ENCODE peak calls at places on chromosomes 16 and 17, in six cellular contexts. W, E, N, J, C and G are unnamed samples.

GRCh38 chr17:61219460-61219859 is 180.2 kb upstream of the TBX2 start:
- DNase-seq in C (no peak), N (no peak), J (no peak), W (no peak), E (no peak), G (no peak)

GRCh38 chr17:82884923-82885322 is 45.1 kb upstream of the ZNF750 start:
- DNase-seq in C (no peak), N (no peak), W (no peak), J (no peak), E (no peak), G (no peak)

GRCh38 chr16:74053310-74053709 is 243.3 kb upstream of the PSMD7 start:
- DNase-seq in E (no peak), N (no peak), J (no peak), W (no peak), C (no peak), G (no peak)

GRCh38 chr17:47281246-47281645 is 27.6 kb downstream of the ITGB3 start:
- DNase-seq in E (no peak), C (no peak), J (no peak), W (no peak), N (no peak), G (no peak)

GRCh38 chr17:73690581-73691135 is 46.4 kb upstream of the SDK2 start:
- DNase-seq in E (no peak), N (no peak), W (no peak), J (no peak), C (no peak), G (no peak)

GRCh38 chr16:86510465-86511261 is at the start of gene FOXF1:
- DNase-seq in E (peak; percentile 87), N (no peak), C (no peak), W (no peak), J (no peak), G (no peak)

GRCh38 chr17:29617125-29617480 is 5.6 kb downstream of the CORO6 start:
- DNase-seq in W (no peak), N (peak; percentile 91), E (no peak), C (no peak), J (no peak), G (peak; percentile 86)

GRCh38 chr16:83717814-83718213 is 90.0 kb upstream of the HSBP1 start:
- DNase-seq in N (no peak), E (peak; percentile 63), W (no peak), C (no peak), J (no peak), G (no peak)

GRCh38 chr16:11755022-11755760 is 12.5 kb upstream of the TXNDC11 start:
- DNase-seq in J (no peak), W (no peak), C (no peak), N (no peak), E (no peak), G (no peak)

GRCh38 chr17:44331249-44331760 is 6.7 kb upstream of the SLC25A39 start:
- DNase-seq in W (peak; percentile 56), N (peak; percentile 57), C (no peak), E (peak; percentile 72), J (no peak), G (peak; percentile 82)

GRCh38 chr17:81114694-81115093 is 50.6 kb upstream of the PVALEF start:
- DNase-seq in N (no peak), E (no peak), W (no peak), J (no peak), C (no peak), G (no peak)

GRCh38 chr17:37640016-37640415 is 3.2 kb downstream of the DDX52 start:
- DNase-seq in J (no peak), W (no peak), C (no peak), N (no peak), E (no peak), G (no peak)

GRCh38 chr16:10682604-10683003 is 12.1 kb downstream of the TEKT5 start:
- DNase-seq in J (no peak), E (no peak), C (no peak), W (no peak), N (no peak), G (no peak)

GRCh38 chr16:68900009-68900408 is 56.7 kb downstream of the TANGO6 start:
- DNase-seq in E (no peak), C (no peak), W (no peak), N (no peak), J (no peak), G (no peak)

GRCh38 chr17:40092581-40092980 is 7.8 kb downstream of the NR1D1 start:
- DNase-seq in C (no peak), J (no peak), W (no peak), N (no peak), E (no peak), G (no peak)

GRCh38 chr17:27323538-27324212 is 29.8 kb downstream of the WSB1 start:
- DNase-seq in C (peak; percentile 9), E (peak; percentile 33), W (peak; percentile 28), J (no peak), N (no peak), G (no peak)